ENCODE peak calls at places on chromosomes 1 and 21, in ten cellular contexts. A, M, E, X, H, F, I, R, C and D are unnamed samples.

GRCh38 chr1:212665241-212666115 is 34.2 kb downstream of the BATF3 start:
- DNase-seq in A (peak; percentile 28), M (peak; percentile 96), E (peak; percentile 95), X (peak; percentile 81), H (peak; percentile 72), F (peak; percentile 38), I (peak; percentile 70), R (peak; percentile 88), C (peak; percentile 79), D (peak; percentile 77)

GRCh38 chr1:46246548-46247432 is 773 bp upstream of the RAD54L start:
- DNase-seq in A (no peak), M (peak; percentile 56), E (peak; percentile 35), X (no peak), H (peak; percentile 35), F (peak; percentile 47), I (no peak), R (peak; percentile 73), C (no peak), D (peak; percentile 45)

GRCh38 chr1:41802532-41803501 is 115.9 kb downstream of the HIVEP3 start:
- DNase-seq in A (no peak), M (no peak), E (peak; percentile 31), X (peak; percentile 78), H (no peak), F (no peak), I (peak; percentile 38), R (no peak), C (no peak), D (no peak)

GRCh38 chr1:47559944-47560695 is 122.3 kb downstream of the FOXD2 start:
- DNase-seq in A (no peak), M (no peak), E (no peak), X (no peak), H (no peak), F (no peak), I (no peak), R (no peak), C (no peak), D (no peak)

GRCh38 chr1:53906121-53906520 is 12.1 kb downstream of the DIO1 start:
- DNase-seq in A (no peak), M (no peak), E (no peak), X (no peak), H (no peak), F (no peak), I (no peak), R (no peak), C (no peak), D (no peak)

GRCh38 chr1:87706198-87706597 is 377.5 kb downstream of the LMO4 start:
- DNase-seq in A (no peak), M (no peak), E (peak; percentile 14), X (no peak), H (no peak), F (no peak), I (no peak), R (no peak), C (peak; percentile 55), D (peak; percentile 64)

GRCh38 chr1:201461783-201462441 is 7.1 kb downstream of the PHLDA3 start:
- DNase-seq in A (peak; percentile 96), M (no peak), E (peak; percentile 100), X (peak; percentile 100), H (no peak), F (no peak), I (peak; percentile 50), R (no peak), C (peak; percentile 98), D (peak; percentile 99)

GRCh38 chr1:200342511-200343400 is 67.1 kb downstream of the ZNF281 start:
- DNase-seq in A (peak; percentile 46), M (no peak), E (peak; percentile 77), X (peak; percentile 43), H (no peak), F (no peak), I (no peak), R (no peak), C (no peak), D (peak; percentile 76)

GRCh38 chr21:34276711-34277425 is 86.9 kb upstream of the KCNE2 start:
- DNase-seq in A (no peak), M (no peak), E (peak; percentile 6), X (peak; percentile 37), H (peak; percentile 5), F (no peak), I (no peak), R (no peak), C (peak; percentile 25), D (no peak)

GRCh38 chr1:40980453-40981121 is 1.1 kb downstream of the CTPS1 start:
- DNase-seq in A (no peak), M (peak; percentile 34), E (peak; percentile 63), X (peak; percentile 60), H (peak; percentile 34), F (no peak), I (no peak), R (peak; percentile 47), C (peak; percentile 31), D (peak; percentile 50)

GRCh38 chr1:154961497-154962237 is at the start of gene PYGO2:
- DNase-seq in A (no peak), M (peak; percentile 95), E (peak; percentile 80), X (peak; percentile 80), H (peak; percentile 85), F (peak; percentile 84), I (peak; percentile 74), R (peak; percentile 86), C (peak; percentile 68), D (peak; percentile 66)

GRCh38 chr1:86395771-86396502 is at the start of gene ODF2L:
- DNase-seq in A (no peak), M (peak; percentile 91), E (peak; percentile 84), X (peak; percentile 92), H (peak; percentile 90), F (peak; percentile 39), I (peak; percentile 87), R (peak; percentile 86), C (peak; percentile 52), D (peak; percentile 74)

GRCh38 chr1:43757343-43758053 is 50.2 kb downstream of the ST3GAL3 start:
- DNase-seq in A (no peak), M (no peak), E (no peak), X (peak; percentile 39), H (no peak), F (no peak), I (no peak), R (no peak), C (no peak), D (no peak)

GRCh38 chr1:150364231-150365003 is 470 bp downstream of the RPRD2 start:
- DNase-seq in A (no peak), M (peak; percentile 87), E (peak; percentile 78), X (peak; percentile 89), H (peak; percentile 76), F (no peak), I (peak; percentile 74), R (peak; percentile 79), C (peak; percentile 73), D (peak; percentile 66)

GRCh38 chr1:151882466-151882865 is 26.8 kb downstream of the THEM4 start:
- DNase-seq in A (no peak), M (no peak), E (no peak), X (no peak), H (no peak), F (no peak), I (no peak), R (no peak), C (no peak), D (no peak)

GRCh38 chr21:45945868-45946210 is 35.7 kb upstream of the COL6A1 start:
- DNase-seq in A (no peak), M (peak; percentile 39), E (no peak), X (no peak), H (no peak), F (no peak), I (no peak), R (no peak), C (no peak), D (no peak)

GRCh38 chr1:51297401-51298321 is 32.7 kb downstream of the TTC39A start:
- DNase-seq in A (no peak), M (no peak), E (no peak), X (no peak), H (no peak), F (no peak), I (no peak), R (no peak), C (no peak), D (no peak)

GRCh38 chr21:46500224-46500861 is 41.7 kb downstream of the DIP2A start:
- DNase-seq in A (no peak), M (no peak), E (peak; percentile 85), X (peak; percentile 27), H (no peak), F (no peak), I (no peak), R (no peak), C (peak; percentile 17), D (peak; percentile 40)

GRCh38 chr1:209202826-209203439 is 380.6 kb upstream of the CAMK1G start:
- DNase-seq in A (peak; percentile 17), M (peak; percentile 55), E (peak; percentile 84), X (peak; percentile 73), H (no peak), F (peak; percentile 15), I (peak; percentile 46), R (no peak), C (peak; percentile 36), D (peak; percentile 64)

GRCh38 chr1:87830579-87830978 is 501.9 kb downstream of the LMO4 start:
- DNase-seq in A (no peak), M (no peak), E (no peak), X (no peak), H (no peak), F (no peak), I (no peak), R (no peak), C (no peak), D (no peak)

GRCh38 chr1:18948048-18948912 is 8.2 kb downstream of the IFFO2 start:
- DNase-seq in A (no peak), M (no peak), E (peak; percentile 39), X (peak; percentile 68), H (peak; percentile 67), F (no peak), I (no peak), R (peak; percentile 68), C (peak; percentile 77), D (no peak)

GRCh38 chr1:224499204-224499603 is 64.6 kb upstream of the WDR26 start:
- DNase-seq in A (no peak), M (no peak), E (peak; percentile 39), X (peak; percentile 30), H (no peak), F (no peak), I (no peak), R (no peak), C (peak; percentile 56), D (no peak)